ENCODE peak calls at places on chromosomes 7 and 10, in four cellular contexts. One of them, this sample, is unnamed.

GRCh38 chr10:85961479-85962067 is 405.0 kb downstream of the GRID1 start:
- DNase-seq in gastrocnemius medialis: no peak
- DNase-seq in MM.1S: no peak
- DNase-seq in left ventricle myocardium inferior: no peak
- DNase-seq in this sample: no peak

GRCh38 chr10:45452268-45452667 is 78.3 kb downstream of the ALOX5 start:
- DNase-seq in MM.1S: no peak
- DNase-seq in left ventricle myocardium inferior: no peak
- DNase-seq in gastrocnemius medialis: no peak
- DNase-seq in this sample: no peak

GRCh38 chr7:3346082-3346481 is 45.0 kb downstream of the SDK1 start:
- DNase-seq in gastrocnemius medialis: no peak
- DNase-seq in left ventricle myocardium inferior: no peak
- DNase-seq in MM.1S: peak; percentile 43
- DNase-seq in this sample: no peak

GRCh38 chr7:49486974-49487919 is 286.2 kb upstream of the VWC2 start:
- DNase-seq in MM.1S: no peak
- DNase-seq in gastrocnemius medialis: no peak
- DNase-seq in left ventricle myocardium inferior: no peak
- DNase-seq in this sample: no peak

GRCh38 chr7:70846208-70846607 is 285.7 kb upstream of the GALNT17 start:
- DNase-seq in MM.1S: no peak
- DNase-seq in gastrocnemius medialis: no peak
- DNase-seq in left ventricle myocardium inferior: no peak
- DNase-seq in this sample: no peak

GRCh38 chr10:3977761-3978160 is 192.8 kb upstream of the KLF6 start:
- DNase-seq in gastrocnemius medialis: no peak
- DNase-seq in MM.1S: no peak
- DNase-seq in left ventricle myocardium inferior: no peak
- DNase-seq in this sample: no peak

GRCh38 chr10:12777840-12778585 is 223.5 kb downstream of the CCDC3 start:
- DNase-seq in left ventricle myocardium inferior: peak; percentile 22
- DNase-seq in MM.1S: no peak
- DNase-seq in gastrocnemius medialis: no peak
- DNase-seq in this sample: peak; percentile 83

GRCh38 chr10:14617850-14618249 is 156.8 kb downstream of the FAM107B start:
- DNase-seq in MM.1S: no peak
- DNase-seq in gastrocnemius medialis: no peak
- DNase-seq in left ventricle myocardium inferior: no peak
- DNase-seq in this sample: peak; percentile 48

GRCh38 chr10:73529089-73529832 is 33.4 kb upstream of the PPP3CB start:
- DNase-seq in MM.1S: peak; percentile 82
- DNase-seq in left ventricle myocardium inferior: no peak
- DNase-seq in gastrocnemius medialis: peak; percentile 15
- DNase-seq in this sample: peak; percentile 86

GRCh38 chr7:3039787-3040186 is 3.9 kb downstream of the CARD11 start:
- DNase-seq in gastrocnemius medialis: no peak
- DNase-seq in left ventricle myocardium inferior: no peak
- DNase-seq in MM.1S: no peak
- DNase-seq in this sample: no peak

GRCh38 chr10:72122221-72122620 is 33.9 kb upstream of the SPOCK2 start:
- DNase-seq in gastrocnemius medialis: no peak
- DNase-seq in MM.1S: no peak
- DNase-seq in left ventricle myocardium inferior: no peak
- DNase-seq in this sample: no peak

GRCh38 chr7:125424721-125425120 is 495.1 kb upstream of the POT1 start:
- DNase-seq in gastrocnemius medialis: no peak
- DNase-seq in MM.1S: no peak
- DNase-seq in left ventricle myocardium inferior: no peak
- DNase-seq in this sample: no peak

GRCh38 chr7:122637799-122638198 is 61.1 kb downstream of the RNF133 start:
- DNase-seq in left ventricle myocardium inferior: no peak
- DNase-seq in MM.1S: no peak
- DNase-seq in gastrocnemius medialis: no peak
- DNase-seq in this sample: no peak

GRCh38 chr10:24929056-24929544 is 23.3 kb downstream of the PRTFDC1 start:
- DNase-seq in left ventricle myocardium inferior: no peak
- DNase-seq in gastrocnemius medialis: no peak
- DNase-seq in MM.1S: no peak
- DNase-seq in this sample: peak; percentile 69

GRCh38 chr7:154871483-154871882 is 131.4 kb downstream of the PAXIP1 start:
- DNase-seq in left ventricle myocardium inferior: no peak
- DNase-seq in MM.1S: no peak
- DNase-seq in gastrocnemius medialis: no peak
- DNase-seq in this sample: no peak
- H3K4me1 ChIP-seq in left ventricle myocardium inferior: no peaks in the 10 kb centered on the region
- H3K4me1 ChIP-seq in MM.1S: no peaks in the 10 kb centered on the region
- H3K4me1 ChIP-seq in gastrocnemius medialis: no peaks in the 10 kb centered on the region
- H3K4me1 ChIP-seq in this sample: no peaks in the 10 kb centered on the region

DNA sequence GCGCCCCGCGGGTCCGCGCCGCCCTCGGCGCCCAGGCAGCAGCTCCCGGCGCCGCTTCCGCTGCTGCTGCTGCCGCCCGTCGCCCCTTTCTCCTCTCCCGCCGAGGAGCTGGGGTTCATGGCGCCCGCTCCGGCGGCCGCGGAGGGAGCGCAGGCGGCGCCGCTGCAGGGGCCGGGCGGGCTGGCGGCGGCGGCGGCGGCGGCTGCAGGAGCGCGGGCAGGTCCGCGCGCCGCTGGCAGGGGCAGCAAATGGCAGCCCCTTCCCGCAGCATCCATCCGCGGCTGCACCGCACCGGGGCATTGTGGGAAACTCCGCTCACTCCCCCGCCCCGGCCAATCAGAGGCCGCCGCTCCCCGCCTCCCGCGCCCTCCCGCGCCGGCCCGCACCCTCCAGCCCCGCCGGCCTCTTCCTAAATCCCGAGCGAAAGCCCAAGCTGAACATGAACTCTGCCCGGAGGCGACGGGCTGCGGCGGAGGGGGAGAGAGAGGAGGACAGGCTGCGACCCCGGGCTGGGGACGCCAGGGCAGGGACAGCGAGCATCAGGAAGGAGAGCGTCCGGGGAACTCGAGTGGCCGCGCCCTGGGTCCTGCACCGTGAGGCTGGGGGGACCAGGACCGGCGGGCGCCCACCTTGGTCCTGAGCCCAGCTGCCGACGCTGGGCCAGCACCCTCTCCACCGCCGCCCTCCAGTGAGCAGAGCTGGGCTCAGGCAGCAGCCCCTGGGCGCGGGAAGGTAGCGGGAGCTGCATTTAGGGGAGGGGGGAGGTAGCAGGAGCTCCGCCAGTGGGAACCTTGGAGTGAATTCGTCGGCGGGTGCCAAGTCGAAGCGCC is at the start of gene DGKI:
- DNase-seq in gastrocnemius medialis: no peak
- DNase-seq in MM.1S: no peak
- DNase-seq in left ventricle myocardium inferior: no peak
- DNase-seq in this sample: peak; percentile 2
- H3K4me3 ChIP-seq in gastrocnemius medialis: peak within 1 kb of the TSS; percentile 50
- H3K4me3 ChIP-seq in MM.1S: no peak within 1 kb of the TSS
- H3K4me3 ChIP-seq in left ventricle myocardium inferior: peak within 1 kb of the TSS; percentile 61
- H3K4me3 ChIP-seq in this sample: no peak within 1 kb of the TSS

DNA sequence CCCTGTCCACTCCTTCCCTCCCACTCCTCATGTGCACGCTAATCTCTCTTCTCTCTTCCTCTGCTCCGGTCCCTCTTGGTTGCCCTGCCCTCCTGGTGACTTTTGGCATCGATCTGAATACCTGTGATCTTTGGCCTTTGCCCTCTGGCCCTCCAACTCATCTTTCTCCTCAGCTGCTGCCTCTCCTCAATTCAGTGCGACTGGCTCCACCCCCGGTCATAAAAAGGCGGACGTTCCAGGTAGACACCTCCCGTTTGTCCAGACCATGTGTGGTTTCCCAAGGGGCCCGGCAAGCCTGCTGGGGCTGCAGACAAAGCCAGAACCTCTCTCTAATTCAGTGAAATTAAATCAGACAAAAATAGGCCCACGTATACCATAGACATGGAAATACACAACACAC is 96.8 kb downstream of the COL13A1 start:
- DNase-seq in left ventricle myocardium inferior: no peak
- DNase-seq in MM.1S: no peak
- DNase-seq in gastrocnemius medialis: no peak
- DNase-seq in this sample: no peak
- H3K4me1 ChIP-seq in left ventricle myocardium inferior: no peaks in the 10 kb centered on the region
- H3K4me1 ChIP-seq in MM.1S: no peaks in the 10 kb centered on the region
- H3K4me1 ChIP-seq in gastrocnemius medialis: peaks cover 29% of the 10 kb centered on the region
- H3K4me1 ChIP-seq in this sample: peaks cover 13% of the 10 kb centered on the region

DNA sequence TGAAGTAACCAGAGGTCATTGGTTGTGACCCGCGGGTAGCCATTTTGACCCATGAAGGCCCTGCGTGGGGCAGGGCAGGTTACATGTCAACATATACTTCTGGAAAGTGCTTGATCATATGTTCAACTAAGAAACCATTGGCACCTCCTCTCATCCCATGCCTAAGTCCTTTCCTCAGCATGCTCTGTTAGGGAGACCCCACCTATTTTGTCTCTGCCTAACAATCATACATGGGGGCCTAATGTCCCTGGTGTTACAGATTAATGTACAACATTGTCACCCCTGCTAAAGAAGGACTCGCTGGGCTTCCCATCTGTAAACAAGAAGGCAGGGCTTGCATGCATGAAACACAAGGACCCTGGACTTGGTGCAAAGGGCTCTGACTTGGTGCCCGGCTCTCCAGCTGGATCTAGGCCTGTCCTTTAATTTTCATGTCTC is 133.7 kb upstream of the TNS3 start:
- DNase-seq in MM.1S: no peak
- DNase-seq in left ventricle myocardium inferior: no peak
- DNase-seq in gastrocnemius medialis: no peak
- DNase-seq in this sample: no peak
- H3K4me3 ChIP-seq in MM.1S: no peak overlapping the region
- H3K4me3 ChIP-seq in left ventricle myocardium inferior: no peak overlapping the region
- H3K4me3 ChIP-seq in gastrocnemius medialis: no peak overlapping the region
- H3K4me3 ChIP-seq in this sample: no peak overlapping the region

GRCh38 chr7:74658171-74659004 is 870 bp downstream of the GTF2I start:
- DNase-seq in left ventricle myocardium inferior: peak; percentile 93
- DNase-seq in MM.1S: peak; percentile 95
- DNase-seq in gastrocnemius medialis: peak; percentile 84
- DNase-seq in this sample: peak; percentile 97
- H3K4me1 ChIP-seq in left ventricle myocardium inferior: peaks cover 72% of the 10 kb centered on the region
- H3K4me1 ChIP-seq in MM.1S: peaks cover 14% of the 10 kb centered on the region
- H3K4me1 ChIP-seq in gastrocnemius medialis: peaks cover 56% of the 10 kb centered on the region
- H3K4me1 ChIP-seq in this sample: peaks cover 19% of the 10 kb centered on the region

GRCh38 chr7:45244996-45245395 is 87.4 kb downstream of the RAMP3 start:
- DNase-seq in MM.1S: no peak
- DNase-seq in gastrocnemius medialis: no peak
- DNase-seq in left ventricle myocardium inferior: no peak
- DNase-seq in this sample: no peak
- H3K4me3 ChIP-seq in MM.1S: no peak overlapping the region
- H3K4me3 ChIP-seq in gastrocnemius medialis: no peak overlapping the region
- H3K4me3 ChIP-seq in left ventricle myocardium inferior: no peak overlapping the region
- H3K4me3 ChIP-seq in this sample: no peak overlapping the region

This sample was measured in A673.